ENCODE peak calls at places on chromosome 18, in eight cellular contexts. W, B, X, L, R, I, E and V are unnamed samples.

GRCh38 chr18:816088-816653 is 4.1 kb upstream of the YES1 start:
- DNase-seq in W (no peak), B (no peak), X (no peak), L (no peak), R (no peak), I (no peak), E (no peak), V (no peak)

GRCh38 chr18:31316974-31317373 is 986 bp upstream of the DSG1 start:
- DNase-seq in W (no peak), B (no peak), X (no peak), L (no peak), R (no peak), I (no peak), E (no peak), V (no peak)

GRCh38 chr18:49565656-49566055 is 3.8 kb downstream of the LIPG start:
- DNase-seq in W (no peak), B (no peak), X (no peak), L (peak), R (peak), I (peak), E (peak), V (peak)

GRCh38 chr18:63992751-63993150 is 22.9 kb downstream of the SERPINB8 start:
- DNase-seq in W (no peak), B (no peak), X (no peak), L (no peak), R (no peak), I (no peak), E (no peak), V (no peak)

GRCh38 chr18:45838302-45839070 is 13.0 kb downstream of the SIGLEC15 start:
- DNase-seq in W (no peak), B (no peak), X (no peak), L (peak), R (no peak), I (no peak), E (no peak), V (no peak)

GRCh38 chr18:57428221-57429150 is 6.7 kb upstream of the ONECUT2 start:
- DNase-seq in W (no peak), B (no peak), X (no peak), L (no peak), R (no peak), I (no peak), E (no peak), V (no peak)

GRCh38 chr18:48575658-48576453 is 37.0 kb downstream of the CTIF start:
- DNase-seq in W (no peak), B (no peak), X (no peak), L (no peak), R (no peak), I (no peak), E (no peak), V (no peak)

GRCh38 chr18:10565835-10566234 is 40.0 kb downstream of the NAPG start:
- DNase-seq in W (no peak), B (no peak), X (no peak), L (no peak), R (no peak), I (no peak), E (no peak), V (no peak)

GRCh38 chr18:46696268-46696667 is 39.2 kb upstream of the LOXHD1 start:
- DNase-seq in W (no peak), B (no peak), X (no peak), L (no peak), R (no peak), I (no peak), E (no peak), V (no peak)

GRCh38 chr18:76988015-76988826 is 144.4 kb downstream of the MBP start:
- DNase-seq in W (no peak), B (no peak), X (no peak), L (no peak), R (no peak), I (no peak), E (peak), V (no peak)

GRCh38 chr18:69774831-69775230 is 172.8 kb downstream of the CD226 start:
- DNase-seq in W (no peak), B (no peak), X (no peak), L (no peak), R (no peak), I (no peak), E (no peak), V (no peak)

GRCh38 chr18:68298340-68298739 is 416.6 kb downstream of the TMX3 start:
- DNase-seq in W (no peak), B (no peak), X (no peak), L (no peak), R (no peak), I (no peak), E (no peak), V (no peak)

GRCh38 chr18:42131044-42131939 is 176.3 kb downstream of the PIK3C3 start:
- DNase-seq in W (no peak), B (no peak), X (no peak), L (peak), R (peak), I (no peak), E (no peak), V (peak)

GRCh38 chr18:78514910-78515670 is 464.5 kb upstream of the SALL3 start:
- DNase-seq in W (no peak), B (no peak), X (no peak), L (no peak), R (no peak), I (no peak), E (no peak), V (no peak)

GRCh38 chr18:23526516-23527063 is 23.3 kb downstream of the RMC1 start:
- DNase-seq in W (no peak), B (no peak), X (no peak), L (no peak), R (no peak), I (no peak), E (no peak), V (no peak)

GRCh38 chr18:42030586-42031182 is 75.7 kb downstream of the PIK3C3 start:
- DNase-seq in W (peak), B (no peak), X (peak), L (peak), R (no peak), I (peak), E (no peak), V (no peak)

GRCh38 chr18:57631697-57632096 is 10.1 kb upstream of the NARS1 start:
- DNase-seq in W (no peak), B (no peak), X (no peak), L (peak), R (no peak), I (no peak), E (no peak), V (no peak)

GRCh38 chr18:13613591-13614317 is 112.6 kb downstream of the FAM210A start:
- DNase-seq in W (no peak), B (no peak), X (no peak), L (no peak), R (no peak), I (no peak), E (no peak), V (no peak)

GRCh38 chr18:51569153-51569552 is 371.7 kb upstream of the MEX3C start:
- DNase-seq in W (no peak), B (no peak), X (no peak), L (no peak), R (no peak), I (no peak), E (no peak), V (no peak)

GRCh38 chr18:63022429-63023022 is 297.0 kb downstream of the BCL2 start:
- DNase-seq in W (no peak), B (no peak), X (peak), L (no peak), R (no peak), I (no peak), E (no peak), V (no peak)

GRCh38 chr18:60568211-60568610 is 195.6 kb upstream of the MC4R start:
- DNase-seq in W (no peak), B (no peak), X (no peak), L (no peak), R (no peak), I (peak), E (no peak), V (no peak)

GRCh38 chr18:56516769-56517168 is 121.6 kb downstream of the TXNL1 start:
- DNase-seq in W (no peak), B (no peak), X (no peak), L (no peak), R (no peak), I (peak), E (no peak), V (no peak)

GRCh38 chr18:79524181-79525078 is 128.7 kb downstream of the NFATC1 start:
- DNase-seq in W (no peak), B (no peak), X (no peak), L (no peak), R (no peak), I (no peak), E (peak), V (no peak)

GRCh38 chr18:26089247-26090129 is 925 bp downstream of the SS18 start:
- DNase-seq in W (no peak), B (no peak), X (no peak), L (peak), R (no peak), I (peak), E (no peak), V (no peak)

GRCh38 chr18:24913507-24914147 is 438.3 kb downstream of the ZNF521 start:
- DNase-seq in W (no peak), B (no peak), X (no peak), L (no peak), R (no peak), I (no peak), E (peak), V (no peak)

GRCh38 chr18:79608535-79608934 is 71.1 kb upstream of the CTDP1 start:
- DNase-seq in W (no peak), B (no peak), X (no peak), L (no peak), R (no peak), I (no peak), E (peak), V (peak)